ENCODE peak calls at places on chromosomes 6 and 20, in seven cellular contexts. N is suprapubic skin, R is memory B cell, D is NCI-H1436, H is astrocyte of the hippocampus, C is H54, B is HFFc6. P is an unnamed sample.

GRCh38 chr6:16420715-16421461 is 182.5 kb downstream of the GMPR start:
- DNase-seq in R (peak; percentile 76), C (no peak), H (peak; percentile 63), D (no peak), B (peak; percentile 88), N (no peak), P (peak; percentile 87)

GRCh38 chr20:53986037-53986436 is 84.4 kb downstream of the BCAS1 start:
- DNase-seq in C (no peak), B (no peak), N (no peak), D (no peak), H (no peak), R (no peak), P (no peak)

GRCh38 chr6:165986647-165987482 is 180.8 kb downstream of the TBXT start:
- DNase-seq in H (peak; percentile 67), R (no peak), N (no peak), C (no peak), B (no peak), D (no peak), P (no peak)

GRCh38 chr6:160088069-160088773 is 33.4 kb upstream of the SLC22A1 start:
- DNase-seq in N (no peak), D (peak; percentile 5), B (peak; percentile 95), R (no peak), H (peak; percentile 84), C (peak; percentile 72), P (peak; percentile 85)

GRCh38 chr6:23414204-23414501 is 711.9 kb upstream of the NRSN1 start:
- DNase-seq in H (peak; percentile 73), D (no peak), C (no peak), B (no peak), R (no peak), N (no peak), P (peak; percentile 44)

GRCh38 chr6:130223508-130223907 is 757 bp upstream of the SAMD3 start:
- DNase-seq in H (no peak), B (no peak), N (no peak), R (peak; percentile 48), D (no peak), C (no peak), P (no peak)

GRCh38 chr6:15776458-15776980 is 113.7 kb upstream of the DTNBP1 start:
- DNase-seq in B (no peak), N (no peak), C (no peak), R (no peak), H (no peak), D (no peak), P (no peak)

GRCh38 chr6:68967549-68968300 is 332.6 kb downstream of the ADGRB3 start:
- DNase-seq in N (no peak), D (peak; percentile 75), R (peak; percentile 40), H (peak; percentile 61), B (peak; percentile 0), C (peak; percentile 12), P (no peak)

GRCh38 chr6:160955508-160956295 is 35.9 kb upstream of the MAP3K4 start:
- DNase-seq in C (no peak), R (no peak), H (no peak), D (no peak), B (no peak), N (no peak), P (no peak)

P was measured in AG09309.